ENCODE peak calls at places on chromosomes 16 and 17, in five cellular contexts. O, I, T, Q and A are unnamed samples.

GRCh38 chr17:59110973-59111372 is 4.3 kb upstream of the TRIM37 start:
- DNase-seq in I (no peak), O (no peak), T (no peak), Q (no peak), A (no peak)

GRCh38 chr17:61284174-61284573 is 115.5 kb upstream of the TBX2 start:
- DNase-seq in I (no peak), O (no peak), T (no peak), Q (no peak), A (no peak)

GRCh38 chr17:16148596-16148995 is 66.7 kb downstream of the NCOR1 start:
- DNase-seq in Q (no peak), O (no peak), T (no peak), I (no peak), A (no peak)

GRCh38 chr17:4167786-4168185 is 24.8 kb downstream of the CYB5D2 start:
- DNase-seq in I (no peak), Q (no peak), T (no peak), O (no peak), A (no peak)

GRCh38 chr17:62004388-62004787 is 60.7 kb downstream of the MED13 start:
- DNase-seq in T (no peak), I (no peak), O (no peak), Q (no peak), A (no peak)

GRCh38 chr16:53766304-53767016 is 62.5 kb downstream of the FTO start:
- DNase-seq in T (no peak), I (no peak), O (peak; percentile 62), Q (no peak), A (no peak)

GRCh38 chr16:83602797-83603735 is 204.7 kb upstream of the HSBP1 start:
- DNase-seq in Q (no peak), T (no peak), O (peak; percentile 23), I (no peak), A (no peak)

GRCh38 chr16:24635900-24636610 is 93.4 kb upstream of the TNRC6A start:
- DNase-seq in I (no peak), Q (peak; percentile 66), O (peak; percentile 77), T (peak; percentile 63), A (peak; percentile 50)

GRCh38 chr16:88015806-88016140 is 64.5 kb downstream of the BANP start:
- DNase-seq in I (no peak), T (no peak), Q (no peak), O (no peak), A (no peak)

GRCh38 chr17:77471984-77472836 is 331.4 kb downstream of the SEC14L1 start:
- DNase-seq in T (no peak), O (peak; percentile 28), I (no peak), Q (peak; percentile 50), A (no peak)

GRCh38 chr17:75738218-75738802 is 17.1 kb downstream of the ITGB4 start:
- DNase-seq in I (peak; percentile 67), T (no peak), Q (no peak), O (no peak), A (no peak)

GRCh38 chr17:34504814-34505484 is 74.4 kb upstream of the TMEM132E start:
- DNase-seq in Q (no peak), I (no peak), O (no peak), T (no peak), A (no peak)

DNA sequence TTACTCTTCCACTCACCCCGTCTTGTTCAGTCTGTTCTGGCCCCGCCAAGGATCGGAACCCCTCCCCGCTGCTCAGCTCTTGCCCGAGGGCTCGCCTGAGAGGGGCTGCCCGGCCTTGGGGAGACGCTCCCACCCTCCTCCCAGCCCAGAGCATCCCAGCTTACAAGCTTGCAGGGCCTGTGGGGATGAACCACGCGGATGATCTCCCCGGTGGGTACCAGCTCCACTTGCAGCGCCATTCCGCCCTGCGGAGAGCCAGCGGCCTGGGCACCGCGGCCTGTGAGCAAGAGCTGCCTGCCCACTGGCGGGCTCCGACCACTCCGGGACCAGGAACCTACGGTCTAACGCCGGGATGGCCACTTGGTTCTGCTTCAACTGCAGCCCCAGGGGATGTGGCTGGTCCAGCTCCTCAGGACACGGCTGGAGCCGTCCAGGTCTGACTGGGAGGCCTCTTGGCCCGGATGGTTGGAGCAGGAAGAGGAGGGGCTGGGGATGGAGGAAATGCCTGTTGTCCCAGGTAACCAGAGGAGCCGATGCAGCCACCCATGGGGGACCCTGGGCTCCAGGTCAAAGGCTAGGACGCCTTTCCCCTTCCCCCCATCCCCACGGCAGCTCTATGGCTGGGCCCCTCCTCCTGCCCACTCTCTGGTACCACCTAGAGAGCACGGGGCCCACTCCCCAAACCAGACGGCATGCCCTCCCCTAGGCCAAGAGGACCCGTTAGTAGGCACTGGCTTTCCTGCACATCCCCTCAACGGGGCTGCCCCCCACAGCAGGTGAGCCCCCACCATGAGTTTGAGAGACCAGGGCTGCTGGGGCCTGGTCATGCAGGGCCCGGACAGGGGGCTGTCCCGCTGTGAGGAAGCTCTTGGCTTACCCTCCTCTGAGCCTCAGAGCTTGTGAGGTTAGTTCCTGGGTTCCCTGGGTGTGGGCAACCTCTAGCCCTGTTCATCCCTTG is at the start of gene MYO1C:
- DNase-seq in O (no peak), I (no peak), Q (no peak), T (peak; percentile 67), A (no peak)
- TF ChIP-seq POLR2A in O (peak; percentile 74), I (no peak), Q (no peak), T (no peak), A (no peak)

DNA sequence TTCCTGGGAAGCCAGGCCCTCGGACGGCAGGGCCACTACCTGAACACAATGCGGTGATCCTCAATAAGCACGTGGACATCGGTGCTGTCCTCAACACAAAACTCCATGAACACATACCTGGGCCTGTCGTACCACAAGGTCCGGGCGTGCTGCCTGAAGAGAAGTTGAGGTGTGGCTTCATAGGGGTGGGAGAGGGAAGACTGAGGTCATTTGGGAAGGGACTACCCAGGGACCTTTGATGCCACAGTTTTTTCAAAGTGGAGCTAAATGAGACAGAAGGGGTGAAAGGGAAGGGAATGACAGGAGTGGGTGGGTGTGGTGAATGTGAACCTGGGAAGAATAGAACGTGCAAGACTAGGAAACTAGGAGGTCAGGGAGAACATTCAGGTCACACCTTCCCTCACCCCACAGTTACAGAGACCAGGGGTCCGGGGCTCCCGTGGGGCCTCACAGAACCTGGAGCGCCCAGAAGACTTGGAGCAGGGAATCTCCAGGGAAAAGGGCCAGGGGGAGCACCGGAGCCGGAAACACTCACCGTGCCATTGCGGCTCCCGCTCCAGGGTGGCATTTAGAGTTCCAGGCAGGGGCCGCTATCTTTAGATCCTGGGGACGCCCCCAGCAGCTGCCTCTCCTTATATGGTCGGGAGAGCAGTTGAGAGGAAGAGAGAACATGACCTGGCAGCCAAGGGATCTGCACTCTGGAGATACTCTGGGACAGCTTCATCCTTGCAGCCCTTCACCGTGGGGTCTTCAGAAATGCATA is at the start of gene PTGES3L:
- DNase-seq in O (no peak), T (peak; percentile 72), Q (peak; percentile 63), I (peak; percentile 43), A (no peak)
- TF ChIP-seq POLR2A in O (no peak), T (no peak), Q (no peak), I (no peak), A (no peak)

DNA sequence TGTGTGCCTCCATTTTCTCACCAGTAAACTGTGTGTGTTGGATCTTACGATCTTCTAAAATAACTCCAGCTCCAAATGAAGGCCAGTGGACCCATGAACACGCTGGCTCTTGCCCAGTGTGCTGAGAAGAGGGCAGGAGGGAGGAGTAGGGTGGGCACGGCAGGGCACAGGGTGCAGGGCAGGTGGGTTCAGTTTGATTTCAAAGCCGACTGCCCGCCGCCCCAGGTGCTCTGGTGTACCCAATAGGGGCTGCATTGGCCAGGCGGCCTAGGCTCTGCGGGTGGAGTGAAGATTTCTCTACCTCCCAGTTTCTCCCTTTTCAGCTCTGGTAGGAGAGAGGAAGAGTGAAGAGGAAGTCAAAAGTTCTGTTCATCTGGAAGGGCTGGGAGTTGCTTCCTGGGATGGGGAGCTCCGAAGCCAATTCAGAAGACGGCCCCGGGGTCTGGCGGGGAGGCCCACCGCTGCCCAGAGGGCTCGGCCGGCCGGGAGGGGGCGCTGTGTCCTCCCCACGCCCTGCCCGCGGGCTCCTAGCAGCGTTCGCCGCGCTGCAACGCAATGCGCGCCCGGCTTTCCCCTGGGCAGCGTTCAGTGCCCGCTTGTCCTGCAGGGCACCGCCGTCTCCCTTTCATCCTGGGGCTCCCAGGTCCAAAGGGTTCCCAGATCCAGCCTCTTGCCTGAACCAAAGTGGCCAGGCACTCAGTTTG is 1.1 kb upstream of the CRHR1 start:
- DNase-seq in I (peak; percentile 49), T (no peak), Q (no peak), O (peak; percentile 11), A (no peak)
- TF ChIP-seq POLR2A in I (no peak), T (no peak), Q (no peak), O (no peak), A (no peak)

DNA sequence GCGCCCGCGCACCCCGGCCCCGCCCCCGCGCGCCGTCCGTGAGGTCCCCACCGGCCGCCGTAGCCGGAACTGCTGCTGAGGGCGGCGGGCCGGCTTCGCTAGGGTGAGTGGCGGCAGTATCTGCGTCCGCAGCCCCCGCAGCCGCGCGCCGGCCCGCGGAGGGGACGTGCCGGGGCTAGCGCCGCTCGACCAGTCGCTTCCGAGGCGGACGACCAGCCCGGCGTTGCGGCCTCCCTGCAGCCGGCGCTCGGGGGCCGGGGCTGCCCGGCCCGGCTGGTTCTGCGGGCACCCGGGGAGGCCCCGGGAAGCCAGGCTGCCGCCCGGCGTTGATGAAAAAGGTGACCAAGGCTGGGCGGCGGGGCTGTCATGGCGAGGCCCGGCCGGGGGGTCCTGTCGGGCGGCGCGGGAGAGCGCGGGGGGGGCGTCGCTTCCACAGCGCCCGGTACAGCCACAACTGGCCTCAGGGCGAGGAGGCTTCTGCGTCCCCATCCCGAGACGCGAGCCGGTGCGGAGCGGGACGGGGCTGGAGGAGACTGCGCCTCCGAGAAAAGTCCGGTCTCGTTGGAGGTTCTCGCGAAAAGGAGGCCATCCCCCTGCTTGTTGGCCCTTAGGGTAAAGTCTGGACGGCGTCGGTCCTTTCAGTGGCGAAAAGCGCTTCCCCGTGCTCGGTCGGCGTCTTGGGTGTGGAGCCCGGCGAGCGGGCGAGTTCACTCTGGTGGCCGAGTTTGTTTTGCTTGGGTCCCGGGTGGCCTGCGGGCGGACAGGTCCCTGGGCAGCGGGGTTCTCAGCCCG is at the start of gene CRAMP1:
- DNase-seq in I (no peak), T (no peak), O (peak; percentile 29), Q (peak; percentile 13), A (peak; percentile 47)
- TF ChIP-seq POLR2A in I (peak; percentile 37), T (peak; percentile 25), O (peak; percentile 43), Q (no peak), A (peak; percentile 69)

GRCh38 chr17:41579484-41580243 is 7.0 kb downstream of the KRT14 start:
- DNase-seq in Q (peak; percentile 93), I (peak; percentile 81), T (peak; percentile 64), O (peak; percentile 81), A (peak; percentile 92)
- TF ChIP-seq POLR2A in Q (peak; percentile 39), I (no peak), T (no peak), O (no peak), A (no peak)

DNA sequence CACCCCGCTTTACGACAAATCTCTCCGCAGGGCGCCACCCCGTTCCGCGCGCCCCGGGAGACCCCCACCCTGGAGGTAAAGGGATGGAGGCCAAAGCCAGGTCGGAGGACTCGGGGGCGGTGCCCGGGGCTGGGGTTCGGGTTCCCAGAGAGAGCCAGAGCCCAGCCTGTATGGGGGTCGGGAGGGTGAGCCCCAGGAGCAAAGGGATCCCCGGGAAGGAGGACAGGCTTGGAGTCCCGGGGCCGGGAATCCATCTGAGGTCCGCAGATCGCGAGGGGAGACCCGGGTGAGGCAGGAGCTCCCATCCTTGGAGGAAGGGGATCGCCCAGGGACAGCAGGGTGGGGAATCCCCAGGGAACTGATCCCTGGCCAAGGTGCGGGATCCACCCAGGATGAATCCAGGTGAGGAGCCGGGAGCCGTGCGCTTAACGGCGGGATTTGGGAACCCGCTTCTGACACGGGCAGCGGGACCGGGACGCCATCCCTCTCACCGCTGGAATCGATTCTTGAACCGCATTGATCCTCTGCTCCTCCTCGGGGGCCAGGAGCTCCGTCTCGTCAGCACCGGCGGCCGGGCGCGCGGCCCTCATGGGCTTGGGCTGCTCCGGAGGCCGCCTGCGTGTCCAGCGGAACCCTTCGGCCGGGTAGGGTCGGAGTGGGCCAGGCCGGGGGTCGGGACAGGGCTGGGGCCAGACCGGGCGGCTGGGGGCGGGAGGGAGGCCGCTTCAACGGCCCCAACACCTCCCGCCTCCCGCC is at the start of gene MMD:
- DNase-seq in O (no peak), Q (peak; percentile 67), I (peak; percentile 25), T (no peak), A (peak; percentile 60)
- TF ChIP-seq POLR2A in O (no peak), Q (peak; percentile 58), I (no peak), T (peak; percentile 57), A (no peak)